ENCODE peak calls at places on chromosomes 6 and 20, in four cellular contexts. One of them, this sample, is unnamed.

GRCh38 chr6:113287396-113287795 is 569.7 kb upstream of the MARCKS start:
- DNase-seq in tibial nerve: no peak
- DNase-seq in GM23338: no peak
- DNase-seq in A549: no peak
- DNase-seq in this sample: no peak

GRCh38 chr6:9487128-9487527 is 927.7 kb downstream of the TFAP2A start:
- DNase-seq in tibial nerve: no peak
- DNase-seq in GM23338: no peak
- DNase-seq in A549: no peak
- DNase-seq in this sample: no peak

GRCh38 chr6:108584323-108584722 is 23.6 kb downstream of the FOXO3 start:
- DNase-seq in tibial nerve: no peak
- DNase-seq in GM23338: no peak
- DNase-seq in A549: no peak
- DNase-seq in this sample: no peak

GRCh38 chr6:17703256-17703694 is 3.5 kb downstream of the NUP153 start:
- DNase-seq in tibial nerve: no peak
- DNase-seq in GM23338: no peak
- DNase-seq in A549: peak
- DNase-seq in this sample: no peak

GRCh38 chr20:41173791-41174341 is 36.5 kb downstream of the PLCG1 start:
- DNase-seq in tibial nerve: no peak
- DNase-seq in GM23338: no peak
- DNase-seq in A549: no peak
- DNase-seq in this sample: peak

GRCh38 chr6:149060985-149061760 is 256.3 kb upstream of the TAB2 start:
- DNase-seq in tibial nerve: no peak
- DNase-seq in GM23338: no peak
- DNase-seq in A549: peak
- DNase-seq in this sample: no peak

GRCh38 chr6:155078331-155078745 is 83.2 kb downstream of the TIAM2 start:
- DNase-seq in tibial nerve: no peak
- DNase-seq in GM23338: no peak
- DNase-seq in A549: no peak
- DNase-seq in this sample: no peak

GRCh38 chr6:157222201-157222981 is 100.9 kb downstream of the TMEM242 start:
- DNase-seq in tibial nerve: no peak
- DNase-seq in GM23338: no peak
- DNase-seq in A549: no peak
- DNase-seq in this sample: no peak

GRCh38 chr20:13960525-13960924 is 29.9 kb downstream of the SEL1L2 start:
- DNase-seq in tibial nerve: no peak
- DNase-seq in GM23338: no peak
- DNase-seq in A549: no peak
- DNase-seq in this sample: no peak

GRCh38 chr6:37566209-37566859 is 66.6 kb upstream of the CCDC167 start:
- DNase-seq in tibial nerve: no peak
- DNase-seq in GM23338: peak
- DNase-seq in A549: no peak
- DNase-seq in this sample: peak

GRCh38 chr6:159104163-159104885 is 59.5 kb upstream of the TAGAP start:
- DNase-seq in tibial nerve: no peak
- DNase-seq in GM23338: peak
- DNase-seq in A549: peak
- DNase-seq in this sample: peak

GRCh38 chr6:137749595-137750215 is 117.4 kb upstream of the TNFAIP3 start:
- DNase-seq in tibial nerve: no peak
- DNase-seq in GM23338: no peak
- DNase-seq in A549: no peak
- DNase-seq in this sample: no peak
- H3K4me3 ChIP-seq in tibial nerve: no peak
- H3K4me3 ChIP-seq in GM23338: no peak
- H3K4me3 ChIP-seq in A549: no peak
- H3K4me3 ChIP-seq in this sample: no peak

GRCh38 chr6:81682238-81682795 is 70.2 kb downstream of the TENT5A start:
- DNase-seq in tibial nerve: no peak
- DNase-seq in GM23338: no peak
- DNase-seq in A549: no peak
- DNase-seq in this sample: no peak
- H3K27ac ChIP-seq in tibial nerve: no peak
- H3K27ac ChIP-seq in GM23338: no peak
- H3K27ac ChIP-seq in A549: no peak
- H3K27ac ChIP-seq in this sample: no peak

GRCh38 chr6:29702519-29703103 is 20.6 kb upstream of the HLA-F start:
- DNase-seq in tibial nerve: no peak
- DNase-seq in GM23338: peak
- DNase-seq in A549: peak
- DNase-seq in this sample: no peak
- TF ChIP-seq CTCF in tibial nerve: peak
- TF ChIP-seq CTCF in GM23338: peak
- TF ChIP-seq CTCF in A549: peak
- TF ChIP-seq CTCF in this sample: no peak

DNA sequence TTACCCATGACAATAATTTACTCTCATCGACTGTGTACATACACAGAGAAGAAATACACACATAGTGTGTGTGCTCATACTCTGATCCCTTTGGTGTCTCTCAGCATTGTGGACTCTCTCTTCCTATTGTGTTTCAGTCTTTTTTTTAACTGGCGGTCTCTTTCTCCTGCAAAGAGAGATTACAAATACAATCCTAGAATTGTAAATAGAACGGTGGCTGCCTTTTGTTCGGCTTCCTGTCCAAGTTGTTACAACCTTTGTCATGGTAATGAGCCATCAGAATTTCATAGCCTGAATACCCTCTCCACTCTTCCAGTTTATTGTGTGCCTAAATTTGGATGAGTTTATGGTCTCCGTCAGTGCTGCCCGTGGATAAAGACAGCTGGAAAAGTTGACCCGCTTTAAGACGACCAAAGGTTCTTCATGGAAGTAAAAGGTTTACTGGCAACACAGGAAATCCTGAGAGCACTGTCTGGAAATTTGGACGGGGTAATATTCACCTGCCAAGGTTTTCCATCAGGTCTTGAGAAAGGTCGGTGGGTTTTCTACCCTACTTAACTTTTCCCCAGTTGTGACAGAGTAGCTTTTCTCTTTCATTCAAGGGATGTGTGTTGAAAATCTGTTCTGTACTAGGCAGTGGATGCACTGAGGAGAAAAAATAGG is 263.8 kb downstream of the CD83 start:
- DNase-seq in tibial nerve: no peak
- DNase-seq in GM23338: peak
- DNase-seq in A549: no peak
- DNase-seq in this sample: no peak
- H3K4me3 ChIP-seq in tibial nerve: no peak
- H3K4me3 ChIP-seq in GM23338: peak
- H3K4me3 ChIP-seq in A549: no peak
- H3K4me3 ChIP-seq in this sample: no peak

GRCh38 chr20:14986656-14987055 is 649.2 kb upstream of the FLRT3 start:
- DNase-seq in tibial nerve: no peak
- DNase-seq in GM23338: no peak
- DNase-seq in A549: no peak
- DNase-seq in this sample: no peak
- H3K27ac ChIP-seq in tibial nerve: no peak
- H3K27ac ChIP-seq in GM23338: no peak
- H3K27ac ChIP-seq in A549: peak
- H3K27ac ChIP-seq in this sample: no peak

DNA sequence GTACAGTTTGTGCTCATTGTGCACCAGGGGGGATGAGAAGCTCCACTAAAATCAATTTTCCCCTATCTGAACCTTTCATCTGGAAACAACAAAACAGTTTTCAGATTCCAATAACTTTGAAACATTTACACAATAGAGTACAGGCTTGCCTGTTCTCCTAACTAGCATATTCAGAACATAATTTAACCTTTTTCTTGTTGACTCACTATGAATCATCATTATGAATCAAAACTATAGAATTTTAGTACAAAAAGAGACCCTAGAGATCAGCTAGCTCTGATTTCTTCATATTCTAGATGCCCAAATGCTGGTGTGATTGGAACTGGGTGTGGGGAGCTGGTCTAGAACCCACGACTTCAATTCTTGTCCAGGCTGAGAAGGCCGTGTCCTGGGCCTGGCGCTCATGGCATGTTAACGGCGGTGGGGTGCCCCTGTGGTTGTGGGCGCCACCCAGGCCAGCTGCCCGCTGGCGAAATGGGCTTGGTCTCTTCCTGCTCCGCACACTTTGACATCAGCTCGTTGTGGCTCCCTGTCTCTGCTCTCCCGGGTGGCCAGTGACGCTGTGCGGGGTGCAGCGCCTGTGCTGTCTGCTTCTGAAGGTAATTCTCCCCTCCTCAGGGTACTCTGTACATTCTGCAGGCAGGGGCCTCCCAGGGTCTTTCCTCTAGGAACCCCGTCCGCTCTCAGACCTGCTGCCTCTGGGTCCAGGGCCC is 29.9 kb upstream of the AGPAT4 start:
- DNase-seq in tibial nerve: no peak
- DNase-seq in GM23338: no peak
- DNase-seq in A549: no peak
- DNase-seq in this sample: no peak
- TF ChIP-seq CTCF in tibial nerve: no peak
- TF ChIP-seq CTCF in GM23338: no peak
- TF ChIP-seq CTCF in A549: no peak
- TF ChIP-seq CTCF in this sample: no peak

DNA sequence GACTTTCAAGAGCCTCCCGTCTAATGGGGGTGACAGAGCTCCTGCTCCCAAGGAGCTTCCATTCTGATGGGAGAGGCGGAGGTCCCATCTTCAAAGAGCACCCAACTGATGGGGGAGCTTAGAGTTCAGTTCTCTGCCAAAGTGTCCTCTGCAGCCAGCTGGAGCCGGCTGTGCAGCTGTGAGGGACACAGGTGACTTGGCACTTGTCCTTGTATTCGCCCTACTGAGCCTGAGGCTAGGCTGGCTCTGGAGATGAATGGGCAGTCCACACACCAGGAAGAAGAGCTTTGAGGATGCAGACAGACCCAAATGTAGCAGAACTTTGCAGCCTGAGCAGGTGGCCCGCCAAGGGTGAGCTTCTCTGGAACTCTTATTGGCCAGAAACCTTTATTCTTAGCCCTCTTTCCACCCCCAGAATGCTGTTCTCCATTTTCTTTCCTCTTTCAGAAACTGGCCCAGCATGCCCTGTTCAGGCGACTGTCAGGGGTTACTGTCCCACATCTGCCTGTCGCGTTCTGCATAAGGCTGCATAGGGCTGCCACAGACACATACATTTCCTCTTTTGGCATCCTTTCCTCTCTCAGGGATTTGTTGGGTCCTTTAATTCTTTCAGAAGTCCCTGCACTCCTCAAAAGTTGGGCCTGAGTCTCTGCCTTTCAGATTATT is 108.7 kb upstream of the LRFN2 start:
- DNase-seq in tibial nerve: no peak
- DNase-seq in GM23338: no peak
- DNase-seq in A549: no peak
- DNase-seq in this sample: no peak
- H3K4me3 ChIP-seq in tibial nerve: no peak
- H3K4me3 ChIP-seq in GM23338: no peak
- H3K4me3 ChIP-seq in A549: no peak
- H3K4me3 ChIP-seq in this sample: no peak

This sample was measured in coronary artery.